ENCODE peak calls at places on chromosomes 1 and 21, in four cellular contexts. K is brain microvascular endothelial cell, C is OCI-LY7, A is dorsolateral prefrontal cortex. Q is an unnamed sample.

GRCh38 chr1:240152611-240153297 is 61.1 kb downstream of the FMN2 start:
- DNase-seq in K (peak), C (no peak), A (no peak), Q (no peak)

GRCh38 chr1:64898107-64898861 is 68.1 kb downstream of the JAK1 start:
- DNase-seq in K (peak), C (peak), A (no peak), Q (peak)

GRCh38 chr1:67431156-67431765 is 1.1 kb upstream of the SERBP1 start:
- DNase-seq in K (no peak), C (peak), A (no peak), Q (no peak)

GRCh38 chr1:15036101-15036500 is 117.4 kb upstream of the TMEM51 start:
- DNase-seq in K (no peak), C (no peak), A (no peak), Q (no peak)

GRCh38 chr1:88013485-88013884 is 670.6 kb upstream of the PKN2 start:
- DNase-seq in K (no peak), C (no peak), A (no peak), Q (no peak)

GRCh38 chr1:8006037-8006963 is 19.8 kb downstream of the ERRFI1 start:
- DNase-seq in K (no peak), C (no peak), A (no peak), Q (peak)

GRCh38 chr21:43031121-43031624 is 44.5 kb downstream of the CBS start:
- DNase-seq in K (no peak), C (no peak), A (no peak), Q (peak)

GRCh38 chr1:46408356-46409062 is 14.4 kb downstream of the FAAH start:
- DNase-seq in K (peak), C (no peak), A (no peak), Q (peak)

GRCh38 chr1:107748529-107748928 is 216.5 kb downstream of the VAV3 start:
- DNase-seq in K (no peak), C (peak), A (no peak), Q (peak)

GRCh38 chr1:37718901-37719571 is 26.7 kb downstream of the CDCA8 start:
- DNase-seq in K (no peak), C (no peak), A (no peak), Q (no peak)

GRCh38 chr1:206110161-206110560 is 7.0 kb downstream of the AVPR1B start:
- DNase-seq in K (no peak), C (no peak), A (no peak), Q (no peak)

GRCh38 chr1:77126309-77126708 is 92.9 kb downstream of the PIGK start:
- DNase-seq in K (peak), C (peak), A (peak), Q (peak)

GRCh38 chr1:162223488-162223887 is 153.2 kb downstream of the SPATA46 start:
- DNase-seq in K (no peak), C (no peak), A (no peak), Q (no peak)

GRCh38 chr1:156975084-156975483 is 54.7 kb downstream of the LRRC71 start:
- DNase-seq in K (no peak), C (no peak), A (no peak), Q (no peak)

GRCh38 chr1:38476111-38476783 is 383.3 kb downstream of the RRAGC start:
- DNase-seq in K (no peak), C (no peak), A (no peak), Q (no peak)

GRCh38 chr1:219660666-219661463 is 48.0 kb upstream of the ZC3H11B start:
- DNase-seq in K (peak), C (no peak), A (peak), Q (peak)

GRCh38 chr1:19616489-19616888 is 27.6 kb upstream of the NBL1 start:
- DNase-seq in K (no peak), C (no peak), A (no peak), Q (peak)

GRCh38 chr1:118247593-118247992 is 62.6 kb upstream of the SPAG17 start:
- DNase-seq in K (peak), C (peak), A (no peak), Q (no peak)

GRCh38 chr1:31299365-31299764 is 2.5 kb downstream of the ZCCHC17 start:
- DNase-seq in K (no peak), C (no peak), A (no peak), Q (peak)

GRCh38 chr1:18149113-18149641 is 41.6 kb downstream of the IGSF21 start:
- DNase-seq in K (no peak), C (no peak), A (peak), Q (no peak)

GRCh38 chr1:232543194-232543593 is 86.7 kb downstream of the SIPA1L2 start:
- DNase-seq in K (no peak), C (no peak), A (no peak), Q (no peak)

GRCh38 chr1:156104065-156104810 is 10.3 kb upstream of the LMNA start:
- DNase-seq in K (peak), C (no peak), A (no peak), Q (peak)

GRCh38 chr1:59045636-59046035 is 251.3 kb upstream of the FGGY start:
- DNase-seq in K (no peak), C (no peak), A (no peak), Q (no peak)

GRCh38 chr1:59044535-59045121 is 252.3 kb upstream of the FGGY start:
- DNase-seq in K (no peak), C (no peak), A (no peak), Q (peak)

GRCh38 chr1:59046134-59046533 is 250.8 kb upstream of the FGGY start:
- DNase-seq in K (no peak), C (no peak), A (no peak), Q (no peak)

GRCh38 chr1:59043796-59044195 is 253.1 kb upstream of the FGGY start:
- DNase-seq in K (peak), C (no peak), A (no peak), Q (peak)

DNA sequence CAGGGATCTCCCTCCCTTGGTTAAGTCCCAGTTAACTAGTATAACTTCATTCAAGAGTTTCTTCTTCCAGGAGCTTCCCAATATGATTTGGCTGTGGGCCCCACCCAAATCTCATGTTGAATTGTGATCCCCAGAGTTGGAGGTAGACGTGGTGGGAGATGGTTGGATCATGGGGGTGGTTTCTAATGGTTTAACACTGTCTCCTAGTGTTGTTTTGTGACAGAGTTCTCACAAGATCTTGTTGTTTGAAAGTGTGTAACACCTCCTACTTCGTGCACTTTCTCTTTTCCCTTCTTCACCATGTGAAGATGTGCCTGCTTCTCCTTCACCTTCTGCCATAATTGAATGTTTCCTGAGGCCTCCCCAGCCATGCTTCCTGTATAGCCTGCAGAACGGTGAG is 251.8 kb upstream of the FGGY start:
- DNase-seq in K (no peak), C (no peak), A (no peak), Q (no peak)
- TF ChIP-seq CTCF in K (no peak), C (no peak), A (no peak), Q (no peak)

DNA sequence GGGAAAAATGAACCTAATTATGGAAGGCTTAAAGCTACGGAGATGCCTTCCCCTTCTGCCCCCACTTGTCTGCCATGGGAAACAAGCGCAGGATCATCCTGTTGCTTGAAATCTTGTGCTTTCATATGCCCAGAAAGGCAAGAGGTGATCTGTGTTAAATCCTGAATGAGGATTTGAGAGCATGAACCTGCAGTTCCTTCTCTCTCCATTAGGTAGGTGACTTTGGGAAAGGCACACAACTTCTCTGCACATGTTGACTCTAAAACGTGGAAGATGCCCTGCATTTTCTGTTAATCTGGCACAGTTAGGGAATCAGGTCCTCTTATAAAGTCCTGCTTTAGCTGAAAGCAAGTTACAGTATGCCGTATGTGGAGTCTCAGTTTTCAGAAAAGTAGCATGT is 46.6 kb upstream of the MTR start:
- DNase-seq in K (no peak), C (peak), A (no peak), Q (no peak)
- TF ChIP-seq CTCF in K (peak), C (peak), A (no peak), Q (peak)

GRCh38 chr1:28756846-28757245 is 20.1 kb downstream of the YTHDF2 start:
- DNase-seq in K (no peak), C (no peak), A (peak), Q (no peak)
- TF ChIP-seq CTCF in K (peak), C (peak), A (no peak), Q (peak)

GRCh38 chr1:89405275-89405929 is 41.5 kb downstream of the GBP6 start:
- DNase-seq in K (no peak), C (no peak), A (no peak), Q (no peak)
- TF ChIP-seq CTCF in K (no peak), C (no peak), A (no peak), Q (no peak)

GRCh38 chr1:61337471-61337870 is 255.1 kb downstream of the NFIA start:
- DNase-seq in K (no peak), C (no peak), A (no peak), Q (peak)

GRCh38 chr1:61341426-61341825 is 259.1 kb downstream of the NFIA start:
- DNase-seq in K (no peak), C (no peak), A (no peak), Q (no peak)

GRCh38 chr1:61338899-61339298 is 256.5 kb downstream of the NFIA start:
- DNase-seq in K (no peak), C (no peak), A (no peak), Q (no peak)

GRCh38 chr1:61337037-61337436 is 254.7 kb downstream of the NFIA start:
- DNase-seq in K (no peak), C (no peak), A (no peak), Q (no peak)

DNA sequence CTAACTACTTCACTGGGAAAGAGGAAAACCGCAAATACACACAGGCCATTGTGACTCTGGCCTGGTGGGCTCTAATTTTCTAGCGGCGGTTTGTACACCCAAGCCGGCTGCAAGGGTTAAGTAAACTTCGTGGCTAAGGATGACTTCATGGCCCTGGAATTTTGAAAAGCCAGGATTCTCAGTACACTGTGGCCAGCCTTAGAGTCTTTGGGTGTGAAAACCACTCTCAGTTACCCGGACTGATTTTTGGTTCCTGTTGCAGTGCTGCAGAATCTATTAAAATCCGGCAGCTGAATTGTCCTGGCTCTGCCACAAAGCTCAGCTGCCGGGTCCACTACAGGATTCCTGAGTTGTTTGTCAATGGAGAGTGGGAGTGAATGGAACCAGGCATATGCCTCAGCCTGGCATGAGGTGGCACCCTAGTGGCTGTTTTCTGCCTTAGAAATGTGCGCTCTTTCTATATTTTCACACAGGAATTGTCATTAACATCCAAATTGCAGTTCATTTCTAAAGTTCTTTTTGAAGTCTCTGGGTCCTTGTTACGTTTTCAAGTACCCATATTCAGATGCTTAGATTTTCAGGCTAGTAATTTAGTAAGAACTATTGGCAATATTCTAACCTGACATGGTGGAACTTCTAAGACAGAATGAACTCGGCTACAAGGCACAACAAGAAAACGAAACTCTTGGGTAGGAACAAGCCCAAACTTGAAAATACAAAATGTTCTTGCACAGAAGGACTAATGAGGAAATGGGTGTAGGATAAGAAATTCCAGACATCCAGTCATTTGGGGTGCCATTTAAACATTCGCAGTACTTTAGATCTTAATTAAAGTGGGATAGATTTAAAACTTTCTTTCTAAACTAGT is 255.9 kb downstream of the NFIA start:
- DNase-seq in K (peak), C (no peak), A (peak), Q (peak)
- TF ChIP-seq CTCF in K (peak), C (peak), A (peak), Q (peak)

DNA sequence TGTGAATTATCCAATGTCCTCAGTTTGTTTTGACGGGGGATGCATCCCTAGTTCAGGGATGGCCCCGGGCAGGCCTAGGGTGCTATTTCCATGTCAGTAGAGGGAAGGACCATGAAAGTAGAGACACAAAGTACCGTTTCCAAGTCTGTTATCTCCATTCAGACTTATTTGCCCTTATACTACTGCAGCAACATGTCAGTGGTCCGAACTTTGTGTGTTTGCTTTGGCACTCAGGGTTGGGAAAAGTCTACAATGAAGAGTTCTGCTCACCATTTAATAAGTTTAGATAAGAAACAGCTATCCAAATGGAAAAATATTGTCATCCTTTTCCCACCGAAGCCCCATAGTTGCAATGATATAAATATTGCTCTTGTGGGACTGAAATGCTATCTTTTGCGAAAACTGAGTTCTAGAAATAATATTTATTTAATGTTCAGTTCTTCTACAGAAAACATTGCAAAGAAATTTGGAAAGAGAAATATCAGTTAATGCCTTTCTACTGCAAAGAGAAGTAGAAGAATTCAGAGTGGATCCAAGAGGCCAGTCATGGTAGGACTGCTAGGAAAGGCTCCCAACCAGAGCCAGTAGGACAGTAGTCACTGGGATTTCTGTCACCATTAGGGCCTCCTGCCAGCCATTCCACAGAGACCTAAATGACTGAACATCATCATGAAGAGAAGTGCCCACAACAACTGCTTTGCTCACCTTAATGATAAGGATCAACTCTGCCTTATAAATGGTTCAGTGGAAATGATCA is 11.5 kb upstream of the AGT start:
- DNase-seq in K (no peak), C (no peak), A (no peak), Q (no peak)
- TF ChIP-seq CTCF in K (no peak), C (no peak), A (no peak), Q (no peak)